ENCODE peak calls at places on chromosomes 5 and 9, in seven cellular contexts. One of them, this sample, is unnamed.

GRCh38 chr9:21591221-21592062 is 109.3 kb upstream of the IFNE start:
- DNase-seq in fibroblast of lung: peak; percentile 95
- DNase-seq in T-helper 17 cell: no peak
- DNase-seq in ACHN: no peak
- DNase-seq in CD4-positive, alpha-beta memory T cell: no peak
- DNase-seq in SK-N-SH: no peak
- DNase-seq in aorta: peak; percentile 78
- DNase-seq in this sample: peak; percentile 99

GRCh38 chr5:178279723-178280438 is 47.3 kb upstream of the PHYKPL start:
- DNase-seq in CD4-positive, alpha-beta memory T cell: peak; percentile 19
- DNase-seq in ACHN: peak; percentile 67
- DNase-seq in T-helper 17 cell: no peak
- DNase-seq in SK-N-SH: peak; percentile 94
- DNase-seq in aorta: peak; percentile 93
- DNase-seq in fibroblast of lung: peak; percentile 76
- DNase-seq in this sample: peak; percentile 86

GRCh38 chr9:116297346-116297745 is 143.8 kb downstream of the PAPPA start:
- DNase-seq in ACHN: no peak
- DNase-seq in aorta: no peak
- DNase-seq in T-helper 17 cell: no peak
- DNase-seq in fibroblast of lung: no peak
- DNase-seq in SK-N-SH: no peak
- DNase-seq in CD4-positive, alpha-beta memory T cell: no peak
- DNase-seq in this sample: no peak

GRCh38 chr9:81266674-81267073 is 422.7 kb downstream of the TLE1 start:
- DNase-seq in CD4-positive, alpha-beta memory T cell: no peak
- DNase-seq in SK-N-SH: no peak
- DNase-seq in aorta: no peak
- DNase-seq in ACHN: no peak
- DNase-seq in T-helper 17 cell: no peak
- DNase-seq in fibroblast of lung: peak; percentile 59
- DNase-seq in this sample: peak; percentile 13

GRCh38 chr5:15425802-15426201 is 74.2 kb upstream of the FBXL7 start:
- DNase-seq in ACHN: no peak
- DNase-seq in aorta: no peak
- DNase-seq in fibroblast of lung: no peak
- DNase-seq in SK-N-SH: no peak
- DNase-seq in CD4-positive, alpha-beta memory T cell: no peak
- DNase-seq in T-helper 17 cell: no peak
- DNase-seq in this sample: peak; percentile 8

GRCh38 chr5:122295138-122295537 is 16.9 kb upstream of the SNCAIP start:
- DNase-seq in SK-N-SH: peak; percentile 13
- DNase-seq in aorta: no peak
- DNase-seq in T-helper 17 cell: no peak
- DNase-seq in ACHN: peak; percentile 31
- DNase-seq in CD4-positive, alpha-beta memory T cell: no peak
- DNase-seq in fibroblast of lung: no peak
- DNase-seq in this sample: peak; percentile 16

GRCh38 chr9:123322771-123323481 is 33.1 kb upstream of the CRB2 start:
- DNase-seq in SK-N-SH: no peak
- DNase-seq in fibroblast of lung: no peak
- DNase-seq in ACHN: no peak
- DNase-seq in T-helper 17 cell: no peak
- DNase-seq in aorta: no peak
- DNase-seq in CD4-positive, alpha-beta memory T cell: peak; percentile 66
- DNase-seq in this sample: no peak

GRCh38 chr5:180315762-180316212 is 23.9 kb upstream of the MAPK9 start:
- DNase-seq in ACHN: peak; percentile 35
- DNase-seq in aorta: peak; percentile 70
- DNase-seq in fibroblast of lung: peak; percentile 61
- DNase-seq in T-helper 17 cell: peak; percentile 61
- DNase-seq in CD4-positive, alpha-beta memory T cell: peak; percentile 61
- DNase-seq in SK-N-SH: peak; percentile 85
- DNase-seq in this sample: peak; percentile 64

This sample was measured in GM23248.